ENCODE peak calls at places on chromosomes 16 and 17, in four cellular contexts. N, O, R and W are unnamed samples.

GRCh38 chr17:64180089-64180488 is 50.1 kb upstream of the ERN1 start:
- DNase-seq in N (no peak), O (no peak), R (no peak), W (no peak)

GRCh38 chr17:18142417-18142816 is 33.9 kb downstream of the MYO15A start:
- DNase-seq in N (no peak), O (no peak), R (no peak), W (no peak)

GRCh38 chr17:10046786-10047609 is 141.9 kb upstream of the RCVRN start:
- DNase-seq in N (no peak), O (no peak), R (no peak), W (no peak)

GRCh38 chr17:73536700-73537680 is 107.3 kb downstream of the SDK2 start:
- DNase-seq in N (no peak), O (no peak), R (no peak), W (no peak)

GRCh38 chr17:31448467-31449077 is 57.1 kb downstream of the RAB11FIP4 start:
- DNase-seq in N (no peak), O (no peak), R (no peak), W (peak)

GRCh38 chr17:66809408-66809807 is 25.5 kb upstream of the CACNG5 start:
- DNase-seq in N (no peak), O (no peak), R (no peak), W (no peak)

GRCh38 chr16:71406724-71407123 is 35.1 kb downstream of the TLE7 start:
- DNase-seq in N (no peak), O (no peak), R (no peak), W (no peak)

GRCh38 chr16:88924834-88925539 is 52.0 kb downstream of the CBFA2T3 start:
- DNase-seq in N (peak), O (peak), R (peak), W (peak)

GRCh38 chr16:2364638-2365210 is 24.2 kb upstream of the ABCA3 start:
- DNase-seq in N (no peak), O (no peak), R (no peak), W (no peak)

GRCh38 chr17:17711708-17712141 is 30.5 kb downstream of the RAI1 start:
- DNase-seq in N (no peak), O (no peak), R (no peak), W (no peak)

GRCh38 chr16:51535591-51535990 is 384.5 kb upstream of the SALL1 start:
- DNase-seq in N (no peak), O (no peak), R (no peak), W (no peak)

GRCh38 chr17:76329664-76330063 is 21.6 kb upstream of the QRICH2 start:
- DNase-seq in N (no peak), O (no peak), R (no peak), W (no peak)

GRCh38 chr16:69466547-69466946 is 42.1 kb downstream of the CYB5B start:
- DNase-seq in N (no peak), O (no peak), R (no peak), W (no peak)

GRCh38 chr17:266219-266618 is 84.8 kb upstream of the DOC2B start:
- DNase-seq in N (no peak), O (no peak), R (no peak), W (no peak)
- H3K4me3 ChIP-seq in N (no peak), O (no peak), R (no peak), W (no peak)

GRCh38 chr17:68613739-68614298 is 12.7 kb upstream of the FAM20A start:
- DNase-seq in N (no peak), O (peak), R (no peak), W (peak)
- TF ChIP-seq CTCF in N (peak), O (peak), R (peak), W (peak)

GRCh38 chr17:28597606-28598383 is 1.0 kb downstream of the SPAG5 start:
- DNase-seq in N (no peak), O (no peak), R (no peak), W (no peak)
- H3K4me3 ChIP-seq in N (no peak), O (peak), R (no peak), W (peak)

GRCh38 chr17:57109393-57110151 is 24.5 kb downstream of the AKAP1 start:
- DNase-seq in N (no peak), O (no peak), R (no peak), W (no peak)
- TF ChIP-seq CTCF in N (no peak), O (no peak), R (no peak), W (peak)

DNA sequence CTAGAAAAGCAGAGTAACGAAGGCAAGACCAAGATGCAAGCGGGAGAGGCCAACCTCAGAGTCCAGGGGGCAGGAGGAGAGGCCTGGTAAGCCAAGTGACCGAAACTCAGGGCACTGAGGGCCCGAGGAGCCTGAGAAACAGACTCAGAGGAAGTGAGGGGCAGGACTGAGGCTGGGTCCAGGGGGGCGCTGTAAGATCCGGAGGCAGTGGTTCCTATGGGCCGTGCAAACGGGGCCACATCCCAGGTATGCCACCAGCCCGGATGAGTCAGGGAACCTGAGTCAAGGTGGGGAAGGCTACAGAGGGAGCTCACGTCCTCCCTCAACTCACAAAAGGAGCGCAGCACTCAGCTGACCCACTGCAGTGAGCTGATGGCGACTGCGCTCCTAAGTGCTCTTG is 8.3 kb downstream of the ZDHHC7 start:
- DNase-seq in N (no peak), O (no peak), R (no peak), W (no peak)
- H3K4me3 ChIP-seq in N (no peak), O (no peak), R (no peak), W (no peak)

GRCh38 chr17:38674013-38674748 is 576 bp downstream of the EPOP start:
- DNase-seq in N (peak), O (peak), R (peak), W (no peak)
- TF ChIP-seq CTCF in N (no peak), O (peak), R (no peak), W (no peak)

DNA sequence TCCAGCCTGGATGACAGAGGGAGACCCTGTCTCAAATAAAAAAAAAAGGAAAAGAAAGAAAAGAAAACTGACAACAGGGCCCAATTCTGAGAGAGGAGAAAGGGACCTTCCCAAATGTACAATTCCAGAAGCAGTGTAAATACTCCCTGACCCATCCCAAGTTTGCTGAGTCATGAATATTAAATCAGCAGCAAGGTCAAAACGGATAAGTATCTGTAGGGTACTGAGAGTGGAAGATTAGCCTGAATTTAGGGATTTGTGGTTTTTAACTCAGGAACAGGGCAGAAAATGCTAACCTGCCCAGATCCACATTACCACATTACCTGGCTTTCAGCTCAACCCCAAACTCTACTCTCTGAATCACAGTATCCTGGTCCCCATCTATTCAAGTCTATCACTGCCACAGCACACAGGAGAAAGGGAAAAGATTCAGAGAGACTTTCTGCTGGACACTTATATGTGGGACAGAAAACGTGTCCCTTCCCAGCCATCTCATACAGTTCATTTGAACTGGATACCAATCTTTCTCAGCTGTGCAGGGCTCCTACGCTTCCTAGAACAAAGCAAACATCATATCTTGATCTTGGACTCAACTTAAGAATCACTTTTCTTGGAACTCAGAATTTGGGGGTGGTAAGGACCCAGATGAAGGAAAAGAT is 2.9 kb downstream of the FXR2 start:
- DNase-seq in N (no peak), O (no peak), R (no peak), W (no peak)
- H3K4me3 ChIP-seq in N (no peak), O (no peak), R (no peak), W (no peak)

GRCh38 chr17:82917656-82918345 is 78.0 kb upstream of the ZNF750 start:
- DNase-seq in N (no peak), O (peak), R (peak), W (no peak)
- TF ChIP-seq CTCF in N (no peak), O (peak), R (peak), W (peak)

GRCh38 chr16:75044800-75045361 is 46.1 kb downstream of the ZNRF1 start:
- DNase-seq in N (peak), O (no peak), R (no peak), W (peak)
- H3K4me3 ChIP-seq in N (no peak), O (no peak), R (no peak), W (no peak)

DNA sequence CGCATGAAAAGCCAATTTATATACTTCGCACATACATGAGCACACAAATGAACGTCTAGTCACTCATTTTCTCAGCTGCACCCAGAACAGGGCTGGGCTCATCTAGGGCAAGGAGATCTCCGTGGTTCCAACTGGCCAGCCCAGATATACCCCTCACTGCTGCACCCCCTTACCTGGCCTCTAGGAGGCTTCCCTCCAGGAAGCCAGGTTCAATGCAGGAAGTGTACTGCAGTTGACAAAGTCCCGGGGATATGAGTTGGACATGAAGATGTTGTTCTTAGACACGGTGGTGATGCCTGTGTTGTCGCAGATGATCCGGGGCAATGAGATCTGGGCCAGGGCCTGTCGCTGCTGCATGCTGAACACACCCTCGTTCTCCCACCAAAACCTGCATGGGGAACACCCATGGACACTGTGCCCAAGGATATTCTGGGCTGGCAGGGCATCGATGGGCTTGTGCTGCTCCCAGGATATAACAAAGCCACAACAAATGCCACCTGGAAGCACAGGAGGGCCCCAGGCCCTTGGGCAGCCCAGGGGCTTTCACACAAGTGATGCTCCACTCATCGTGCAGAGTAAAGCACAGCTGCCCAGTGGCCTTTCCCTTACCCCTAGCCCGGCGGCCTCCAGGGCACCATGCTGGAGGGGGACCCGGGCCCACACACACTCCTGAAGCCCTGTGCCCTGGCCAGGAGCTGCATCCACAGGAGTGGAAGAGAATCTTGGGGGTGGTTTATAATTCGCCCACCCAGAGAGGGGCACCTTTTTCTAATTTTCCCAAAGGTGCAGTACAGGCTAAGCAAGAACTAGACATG is 10.1 kb downstream of the MPO start:
- DNase-seq in N (no peak), O (no peak), R (no peak), W (no peak)
- TF ChIP-seq CTCF in N (no peak), O (no peak), R (no peak), W (no peak)